ENCODE peak calls at places on chromosome 13, in ten cellular contexts. H is tibial nerve; G is HepG2; Z is psoas muscle; J is left ventricle myocardium inferior; L is B cell; U is CD4-positive, alpha-beta T cell; O is RWPE1; X is BJ; C is dorsolateral prefrontal cortex. N is an unnamed sample.

GRCh38 chr13:24183741-24184182 is 23.2 kb downstream of the SPATA13 start:
- DNase-seq in H (no peak), G (peak; percentile 85), Z (no peak), J (no peak), L (no peak), U (no peak), O (no peak), X (no peak), C (no peak), N (no peak)

GRCh38 chr13:75145926-75146325 is 336.0 kb downstream of the TBC1D4 start:
- DNase-seq in H (no peak), G (no peak), Z (no peak), J (no peak), L (no peak), U (no peak), O (no peak), X (no peak), C (no peak), N (no peak)

GRCh38 chr13:25860862-25861261 is 191.0 kb downstream of the SHISA2 start:
- DNase-seq in H (no peak), G (no peak), Z (no peak), J (no peak), L (no peak), U (no peak), O (peak; percentile 74), X (no peak), C (no peak), N (no peak)

GRCh38 chr13:73870970-73871935 is 263.0 kb downstream of the KLF12 start:
- DNase-seq in H (no peak), G (no peak), Z (no peak), J (no peak), L (no peak), U (no peak), O (no peak), X (peak; percentile 35), C (no peak), N (no peak)

GRCh38 chr13:26220575-26220974 is 1.5 kb downstream of the RNF6 start:
- DNase-seq in H (no peak), G (no peak), Z (no peak), J (no peak), L (no peak), U (no peak), O (peak; percentile 29), X (peak; percentile 3), C (no peak), N (no peak)

GRCh38 chr13:113390874-113391497 is 27.1 kb upstream of the GRTP1 start:
- DNase-seq in H (no peak), G (no peak), Z (no peak), J (no peak), L (no peak), U (no peak), O (no peak), X (no peak), C (no peak), N (no peak)

GRCh38 chr13:84400711-84401110 is 518.4 kb upstream of the SLITRK1 start:
- DNase-seq in H (no peak), G (no peak), Z (no peak), J (no peak), L (no peak), U (no peak), O (peak; percentile 91), X (peak; percentile 52), C (no peak), N (no peak)

GRCh38 chr13:34591163-34591562 is 350.9 kb upstream of the NBEA start:
- DNase-seq in H (no peak), G (no peak), Z (no peak), J (no peak), L (no peak), U (no peak), O (no peak), X (no peak), C (no peak), N (no peak)

GRCh38 chr13:25232937-25233515 is 54.3 kb downstream of the MTMR6 start:
- DNase-seq in H (no peak), G (peak; percentile 41), Z (no peak), J (no peak), L (peak; percentile 41), U (no peak), O (peak; percentile 30), X (no peak), C (no peak), N (no peak)

GRCh38 chr13:64934569-64935362 is 2295.4 kb downstream of the PCDH9 start:
- DNase-seq in H (no peak), G (no peak), Z (no peak), J (no peak), L (no peak), U (no peak), O (no peak), X (no peak), C (no peak), N (no peak)

GRCh38 chr13:31835932-31836331 is 96.6 kb downstream of the RXFP2 start:
- DNase-seq in H (no peak), G (peak; percentile 5), Z (no peak), J (no peak), L (no peak), U (no peak), O (peak; percentile 44), X (no peak), C (no peak), N (no peak)

GRCh38 chr13:103799028-103799427 is 732.8 kb upstream of the SLC10A2 start:
- DNase-seq in H (no peak), G (no peak), Z (no peak), J (no peak), L (no peak), U (no peak), O (no peak), X (no peak), C (no peak), N (no peak)

GRCh38 chr13:30705672-30706071 is 29.7 kb upstream of the ALOX5AP start:
- DNase-seq in H (no peak), G (no peak), Z (no peak), J (no peak), L (no peak), U (no peak), O (peak; percentile 58), X (no peak), C (no peak), N (no peak)
- TF ChIP-seq CTCF in H (no peak), G (no peak), Z (no peak), J (no peak), L (no peak), U (no peak), O (no peak), X (no peak), C (no peak), N (no peak)

DNA sequence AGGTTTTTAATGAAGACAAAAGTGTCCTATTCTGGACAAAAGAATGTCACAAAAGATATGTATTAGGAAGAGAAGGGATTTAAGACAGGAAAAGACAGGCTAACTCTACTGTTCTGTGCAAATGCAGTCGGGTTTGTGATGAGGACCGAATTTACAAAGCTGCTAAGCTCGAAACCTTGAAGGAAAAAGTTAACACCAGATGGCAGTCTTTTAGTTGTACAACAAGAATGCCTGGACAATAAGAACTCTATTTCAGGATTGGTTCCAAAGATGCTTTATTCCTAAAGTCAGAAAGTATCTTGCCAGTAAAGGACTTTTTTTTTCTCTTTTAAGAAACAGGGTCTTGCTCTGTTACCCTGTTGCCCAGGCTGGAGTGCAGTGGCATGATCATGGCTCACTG is 51.1 kb downstream of the HS6ST3 start:
- DNase-seq in H (no peak), G (peak; percentile 20), Z (no peak), J (no peak), L (no peak), U (no peak), O (no peak), X (no peak), C (no peak), N (no peak)
- TF ChIP-seq CTCF in H (no peak), G (peak; percentile 32), Z (no peak), J (peak; percentile 43), L (no peak), U (no peak), O (no peak), X (no peak), C (peak; percentile 35), N (peak; percentile 27)

GRCh38 chr13:28047784-28048388 is 52.5 kb downstream of the FLT3 start:
- DNase-seq in H (no peak), G (no peak), Z (no peak), J (no peak), L (peak; percentile 73), U (no peak), O (peak; percentile 23), X (no peak), C (no peak), N (no peak)
- TF ChIP-seq CTCF in H (no peak), G (no peak), Z (no peak), J (no peak), L (no peak), U (no peak), O (no peak), X (no peak), C (no peak), N (no peak)

GRCh38 chr13:40408602-40409001 is 257.8 kb downstream of the FOXO1 start:
- DNase-seq in H (no peak), G (no peak), Z (no peak), J (no peak), L (no peak), U (no peak), O (peak; percentile 66), X (peak; percentile 53), C (no peak), N (no peak)

GRCh38 chr13:40409278-40409677 is 257.2 kb downstream of the FOXO1 start:
- DNase-seq in H (no peak), G (no peak), Z (no peak), J (no peak), L (no peak), U (no peak), O (no peak), X (no peak), C (no peak), N (no peak)

GRCh38 chr13:40407567-40407966 is 258.9 kb downstream of the FOXO1 start:
- DNase-seq in H (no peak), G (no peak), Z (no peak), J (no peak), L (no peak), U (no peak), O (no peak), X (no peak), C (no peak), N (no peak)

GRCh38 chr13:40406405-40407138 is 259.9 kb downstream of the FOXO1 start:
- DNase-seq in H (no peak), G (peak; percentile 43), Z (no peak), J (no peak), L (no peak), U (no peak), O (peak; percentile 56), X (peak; percentile 81), C (no peak), N (no peak)

GRCh38 chr13:40410315-40410714 is 256.1 kb downstream of the FOXO1 start:
- DNase-seq in H (no peak), G (no peak), Z (no peak), J (no peak), L (no peak), U (no peak), O (no peak), X (no peak), C (no peak), N (no peak)
- TF ChIP-seq CTCF in H (no peak), G (no peak), Z (no peak), J (no peak), L (no peak), U (no peak), O (no peak), X (no peak), C (no peak), N (no peak)

DNA sequence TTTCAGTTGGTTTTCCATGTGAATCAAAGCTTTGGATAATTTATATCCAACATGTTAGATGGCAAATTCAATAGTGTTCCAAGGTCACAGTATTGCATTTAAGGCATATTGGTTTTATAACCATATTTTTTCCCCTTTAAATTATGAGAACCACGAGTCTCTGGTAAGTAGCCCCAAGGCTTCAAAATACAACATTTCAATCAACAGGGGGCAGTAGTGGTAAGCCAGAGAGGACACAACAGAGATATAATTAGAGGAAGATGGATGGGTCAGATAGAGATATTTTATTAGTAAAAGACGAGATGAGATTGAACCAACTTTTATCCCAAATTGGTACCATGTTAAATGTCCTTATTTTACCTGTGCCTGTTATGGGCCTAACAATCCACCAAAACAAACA is 53.1 kb downstream of the KL start:
- DNase-seq in H (no peak), G (no peak), Z (no peak), J (no peak), L (no peak), U (no peak), O (no peak), X (no peak), C (no peak), N (no peak)
- TF ChIP-seq CTCF in H (no peak), G (peak; percentile 29), Z (peak; percentile 13), J (peak; percentile 44), L (no peak), U (no peak), O (no peak), X (peak; percentile 21), C (peak; percentile 31), N (no peak)

N was measured in D721Med.